ENCODE peak calls at places on chromosomes 11 and 22, in eight cellular contexts. One of them, this sample, is unnamed.

GRCh38 chr11:126862664-126863247 is 137.8 kb downstream of the KIRREL3 start:
- ATAC-seq in Panc1: no peak
- ATAC-seq in GM12878: peak; percentile 80
- ATAC-seq in HepG2: no peak
- ATAC-seq in GM23338: peak; percentile 91
- ATAC-seq in HCT116: no peak
- ATAC-seq in K562: no peak
- ATAC-seq in upper lobe of left lung: no peak
- ATAC-seq in this sample: no peak

GRCh38 chr11:2708757-2709281 is 9.0 kb upstream of the KCNQ1OT1 start:
- ATAC-seq in upper lobe of left lung: peak; percentile 5
- ATAC-seq in HepG2: no peak
- ATAC-seq in GM12878: no peak
- ATAC-seq in Panc1: no peak
- ATAC-seq in HCT116: no peak
- ATAC-seq in K562: no peak
- ATAC-seq in GM23338: no peak
- ATAC-seq in this sample: peak; percentile 37

GRCh38 chr11:64777449-64778222 is 706 bp downstream of the SF1 start:
- ATAC-seq in K562: peak; percentile 26
- ATAC-seq in GM23338: peak; percentile 3
- ATAC-seq in HepG2: peak; percentile 10
- ATAC-seq in HCT116: peak; percentile 20
- ATAC-seq in upper lobe of left lung: peak; percentile 19
- ATAC-seq in GM12878: peak; percentile 4
- ATAC-seq in Panc1: peak; percentile 38
- ATAC-seq in this sample: peak; percentile 27

GRCh38 chr22:28711820-28712777 is 29.5 kb downstream of the CHEK2 start:
- ATAC-seq in HCT116: no peak
- ATAC-seq in GM12878: no peak
- ATAC-seq in upper lobe of left lung: peak; percentile 90
- ATAC-seq in HepG2: peak; percentile 97
- ATAC-seq in K562: no peak
- ATAC-seq in GM23338: no peak
- ATAC-seq in Panc1: peak; percentile 60
- ATAC-seq in this sample: peak; percentile 96

GRCh38 chr22:29062286-29062949 is 787 bp upstream of the C22orf31 start:
- ATAC-seq in HCT116: no peak
- ATAC-seq in upper lobe of left lung: no peak
- ATAC-seq in HepG2: peak; percentile 54
- ATAC-seq in GM23338: peak; percentile 70
- ATAC-seq in GM12878: no peak
- ATAC-seq in K562: no peak
- ATAC-seq in Panc1: no peak
- ATAC-seq in this sample: no peak

GRCh38 chr11:47981667-47982404 is 1.5 kb downstream of the PTPRJ start:
- ATAC-seq in K562: no peak
- ATAC-seq in HepG2: no peak
- ATAC-seq in GM23338: no peak
- ATAC-seq in Panc1: no peak
- ATAC-seq in HCT116: no peak
- ATAC-seq in upper lobe of left lung: no peak
- ATAC-seq in GM12878: peak; percentile 24
- ATAC-seq in this sample: no peak

GRCh38 chr22:34841911-34842310 is 224.0 kb upstream of the ISX start:
- ATAC-seq in GM12878: no peak
- ATAC-seq in GM23338: no peak
- ATAC-seq in HepG2: no peak
- ATAC-seq in K562: no peak
- ATAC-seq in upper lobe of left lung: no peak
- ATAC-seq in HCT116: no peak
- ATAC-seq in Panc1: no peak
- ATAC-seq in this sample: no peak

GRCh38 chr11:18769802-18770456 is 21.7 kb downstream of the PTPN5 start:
- ATAC-seq in HCT116: no peak
- ATAC-seq in upper lobe of left lung: no peak
- ATAC-seq in GM12878: peak; percentile 78
- ATAC-seq in K562: no peak
- ATAC-seq in GM23338: peak; percentile 57
- ATAC-seq in HepG2: no peak
- ATAC-seq in Panc1: no peak
- ATAC-seq in this sample: no peak

GRCh38 chr22:36628561-36629060 is 74.9 kb downstream of the CACNG2 start:
- ATAC-seq in Panc1: no peak
- ATAC-seq in GM12878: no peak
- ATAC-seq in K562: no peak
- ATAC-seq in GM23338: no peak
- ATAC-seq in HepG2: no peak
- ATAC-seq in HCT116: no peak
- ATAC-seq in upper lobe of left lung: no peak
- ATAC-seq in this sample: no peak

GRCh38 chr11:64865286-64866172 is 12.9 kb downstream of the EHD1 start:
- ATAC-seq in GM12878: peak; percentile 49
- ATAC-seq in upper lobe of left lung: no peak
- ATAC-seq in K562: no peak
- ATAC-seq in Panc1: no peak
- ATAC-seq in HCT116: no peak
- ATAC-seq in HepG2: no peak
- ATAC-seq in GM23338: no peak
- ATAC-seq in this sample: no peak

GRCh38 chr11:48167380-48167779 is 49.2 kb upstream of the OR4B1 start:
- ATAC-seq in GM12878: no peak
- ATAC-seq in upper lobe of left lung: no peak
- ATAC-seq in HepG2: no peak
- ATAC-seq in GM23338: no peak
- ATAC-seq in Panc1: no peak
- ATAC-seq in HCT116: no peak
- ATAC-seq in K562: no peak
- ATAC-seq in this sample: no peak

GRCh38 chr11:16893456-16894076 is 120.6 kb downstream of the PLEKHA7 start:
- ATAC-seq in GM12878: no peak
- ATAC-seq in HCT116: no peak
- ATAC-seq in HepG2: no peak
- ATAC-seq in Panc1: peak; percentile 23
- ATAC-seq in K562: no peak
- ATAC-seq in GM23338: peak; percentile 64
- ATAC-seq in upper lobe of left lung: peak; percentile 27
- ATAC-seq in this sample: no peak

GRCh38 chr22:20024225-20025087 is 3.5 kb downstream of the TANGO2 start:
- ATAC-seq in Panc1: no peak
- ATAC-seq in HepG2: no peak
- ATAC-seq in upper lobe of left lung: no peak
- ATAC-seq in GM12878: no peak
- ATAC-seq in K562: no peak
- ATAC-seq in HCT116: no peak
- ATAC-seq in GM23338: no peak
- ATAC-seq in this sample: no peak

GRCh38 chr11:57792870-57793269 is 31.3 kb downstream of the CTNND1 start:
- ATAC-seq in upper lobe of left lung: peak; percentile 62
- ATAC-seq in GM23338: no peak
- ATAC-seq in K562: peak; percentile 56
- ATAC-seq in HCT116: peak; percentile 18
- ATAC-seq in Panc1: peak; percentile 57
- ATAC-seq in GM12878: peak; percentile 27
- ATAC-seq in HepG2: no peak
- ATAC-seq in this sample: peak; percentile 50

GRCh38 chr22:28620244-28620922 is 59.3 kb downstream of the TTC28 start:
- ATAC-seq in GM12878: no peak
- ATAC-seq in HepG2: no peak
- ATAC-seq in HCT116: no peak
- ATAC-seq in GM23338: no peak
- ATAC-seq in upper lobe of left lung: no peak
- ATAC-seq in K562: no peak
- ATAC-seq in Panc1: no peak
- ATAC-seq in this sample: peak; percentile 46

GRCh38 chr11:124194696-124195418 is 11.7 kb downstream of the OR10D3 start:
- ATAC-seq in HCT116: peak; percentile 98
- ATAC-seq in HepG2: peak; percentile 94
- ATAC-seq in Panc1: peak; percentile 85
- ATAC-seq in upper lobe of left lung: peak; percentile 59
- ATAC-seq in GM23338: peak; percentile 96
- ATAC-seq in GM12878: peak; percentile 95
- ATAC-seq in K562: peak; percentile 96
- ATAC-seq in this sample: peak; percentile 63

GRCh38 chr22:39650996-39651782 is 80.6 kb downstream of the CACNA1I start:
- ATAC-seq in HepG2: no peak
- ATAC-seq in GM12878: no peak
- ATAC-seq in HCT116: no peak
- ATAC-seq in upper lobe of left lung: no peak
- ATAC-seq in Panc1: no peak
- ATAC-seq in K562: no peak
- ATAC-seq in GM23338: peak; percentile 26
- ATAC-seq in this sample: no peak

GRCh38 chr22:20566420-20567260 is 59.2 kb downstream of the MED15 start:
- ATAC-seq in K562: no peak
- ATAC-seq in GM12878: no peak
- ATAC-seq in upper lobe of left lung: no peak
- ATAC-seq in HepG2: no peak
- ATAC-seq in GM23338: no peak
- ATAC-seq in Panc1: no peak
- ATAC-seq in HCT116: no peak
- ATAC-seq in this sample: no peak

GRCh38 chr11:132523929-132524328 is 1008.4 kb downstream of the OPCML start:
- ATAC-seq in HCT116: no peak
- ATAC-seq in GM12878: no peak
- ATAC-seq in Panc1: no peak
- ATAC-seq in GM23338: peak; percentile 67
- ATAC-seq in upper lobe of left lung: no peak
- ATAC-seq in K562: no peak
- ATAC-seq in HepG2: no peak
- ATAC-seq in this sample: no peak

GRCh38 chr11:77027275-77027674 is 6.9 kb upstream of the B3GNT6 start:
- ATAC-seq in K562: no peak
- ATAC-seq in HepG2: no peak
- ATAC-seq in HCT116: no peak
- ATAC-seq in GM23338: no peak
- ATAC-seq in GM12878: no peak
- ATAC-seq in Panc1: no peak
- ATAC-seq in upper lobe of left lung: no peak
- ATAC-seq in this sample: no peak

GRCh38 chr11:116217006-116217405 is 555.8 kb downstream of the BUD13 start:
- ATAC-seq in HepG2: peak; percentile 85
- ATAC-seq in upper lobe of left lung: no peak
- ATAC-seq in Panc1: no peak
- ATAC-seq in K562: peak; percentile 89
- ATAC-seq in HCT116: peak; percentile 89
- ATAC-seq in GM23338: peak; percentile 84
- ATAC-seq in GM12878: no peak
- ATAC-seq in this sample: no peak

GRCh38 chr11:9535189-9535781 is 38.2 kb upstream of the WEE1 start:
- ATAC-seq in HepG2: peak; percentile 68
- ATAC-seq in GM12878: peak; percentile 87
- ATAC-seq in K562: peak; percentile 86
- ATAC-seq in upper lobe of left lung: peak; percentile 86
- ATAC-seq in Panc1: peak; percentile 51
- ATAC-seq in GM23338: peak; percentile 74
- ATAC-seq in HCT116: peak; percentile 78
- ATAC-seq in this sample: peak; percentile 94

GRCh38 chr11:34790620-34791019 is 125.6 kb downstream of the APIP start:
- ATAC-seq in GM23338: peak; percentile 65
- ATAC-seq in K562: peak; percentile 88
- ATAC-seq in upper lobe of left lung: no peak
- ATAC-seq in HepG2: no peak
- ATAC-seq in HCT116: peak; percentile 73
- ATAC-seq in Panc1: no peak
- ATAC-seq in GM12878: no peak
- ATAC-seq in this sample: no peak

DNA sequence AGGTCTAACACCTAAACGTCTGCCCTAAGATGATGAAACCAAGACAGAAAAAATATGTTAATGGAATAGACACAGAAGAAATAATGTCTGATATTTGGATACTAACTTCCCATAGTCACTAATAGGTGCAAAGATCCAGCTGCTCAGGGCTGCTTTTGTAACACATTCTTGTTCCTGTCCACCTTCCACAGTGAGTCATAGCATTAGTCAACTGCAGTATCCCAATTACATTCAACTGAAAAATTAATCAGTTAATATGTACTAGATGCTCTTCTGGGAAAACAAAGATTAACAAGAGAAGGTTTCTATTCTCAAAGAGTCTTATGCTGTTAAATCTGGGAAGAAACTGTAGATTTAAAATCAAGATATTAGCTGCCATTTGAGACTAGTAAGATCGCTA is 47.6 kb downstream of the HEPHL1 start:
- ATAC-seq in K562: no peak
- ATAC-seq in GM23338: no peak
- ATAC-seq in Panc1: no peak
- ATAC-seq in HepG2: no peak
- ATAC-seq in HCT116: no peak
- ATAC-seq in upper lobe of left lung: no peak
- ATAC-seq in GM12878: no peak
- ATAC-seq in this sample: no peak
- TF ChIP-seq CTCF in K562: no peak
- TF ChIP-seq CTCF in GM23338: no peak
- TF ChIP-seq CTCF in Panc1: no peak
- TF ChIP-seq CTCF in HepG2: no peak
- TF ChIP-seq CTCF in HCT116: no peak
- TF ChIP-seq CTCF in upper lobe of left lung: no peak
- TF ChIP-seq CTCF in GM12878: no peak
- TF ChIP-seq CTCF in this sample: no peak

DNA sequence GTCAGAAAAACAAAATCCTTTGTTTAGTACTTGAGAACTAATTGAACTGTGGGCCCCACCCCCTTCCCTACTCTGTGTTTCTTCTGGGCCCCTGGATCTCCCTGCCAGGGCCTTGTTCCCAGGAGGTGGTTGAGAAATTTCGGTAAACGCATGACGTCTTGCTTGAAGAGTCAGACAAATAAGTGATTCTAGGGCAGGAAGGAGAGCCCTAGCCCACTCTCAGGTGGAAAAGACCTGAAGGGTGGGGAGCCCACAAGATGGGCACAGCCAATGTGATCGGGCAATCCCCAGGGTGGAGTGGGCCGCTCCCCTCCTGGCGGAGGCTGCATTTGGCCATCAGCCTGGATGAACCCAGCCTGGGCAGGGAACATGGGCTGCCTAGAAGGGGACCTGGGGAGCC is 16.8 kb upstream of the P2RY2 start:
- ATAC-seq in upper lobe of left lung: peak; percentile 85
- ATAC-seq in Panc1: no peak
- ATAC-seq in K562: no peak
- ATAC-seq in HCT116: no peak
- ATAC-seq in GM23338: peak; percentile 49
- ATAC-seq in HepG2: no peak
- ATAC-seq in GM12878: no peak
- ATAC-seq in this sample: peak; percentile 70
- TF ChIP-seq POLR2AphosphoS5 in upper lobe of left lung: peak; percentile 11
- TF ChIP-seq POLR2AphosphoS5 in Panc1: no peak
- TF ChIP-seq POLR2AphosphoS5 in K562: no peak
- TF ChIP-seq POLR2AphosphoS5 in HCT116: no peak
- TF ChIP-seq POLR2AphosphoS5 in GM23338: no peak
- TF ChIP-seq POLR2AphosphoS5 in HepG2: no peak
- TF ChIP-seq POLR2AphosphoS5 in GM12878: no peak
- TF ChIP-seq POLR2AphosphoS5 in this sample: no peak

GRCh38 chr11:100827934-100828661 is 141.0 kb downstream of the ARHGAP42 start:
- ATAC-seq in Panc1: peak; percentile 70
- ATAC-seq in GM23338: peak; percentile 86
- ATAC-seq in GM12878: peak; percentile 95
- ATAC-seq in HCT116: peak; percentile 88
- ATAC-seq in upper lobe of left lung: no peak
- ATAC-seq in K562: peak; percentile 74
- ATAC-seq in HepG2: peak; percentile 99
- ATAC-seq in this sample: no peak
- TF ChIP-seq CTCF in Panc1: peak; percentile 48
- TF ChIP-seq CTCF in GM23338: peak; percentile 43
- TF ChIP-seq CTCF in GM12878: peak; percentile 43
- TF ChIP-seq CTCF in HCT116: peak; percentile 33
- TF ChIP-seq CTCF in upper lobe of left lung: no peak
- TF ChIP-seq CTCF in K562: peak; percentile 37
- TF ChIP-seq CTCF in HepG2: peak; percentile 65
- TF ChIP-seq CTCF in this sample: no peak

GRCh38 chr11:117970400-117971024 is 15.7 kb upstream of the IL10RA start:
- ATAC-seq in upper lobe of left lung: peak; percentile 78
- ATAC-seq in HCT116: no peak
- ATAC-seq in Panc1: peak; percentile 53
- ATAC-seq in GM12878: peak; percentile 77
- ATAC-seq in HepG2: no peak
- ATAC-seq in GM23338: no peak
- ATAC-seq in K562: peak; percentile 62
- ATAC-seq in this sample: no peak
- TF ChIP-seq POLR2AphosphoS5 in upper lobe of left lung: no peak
- TF ChIP-seq POLR2AphosphoS5 in HCT116: no peak
- TF ChIP-seq POLR2AphosphoS5 in Panc1: no peak
- TF ChIP-seq POLR2AphosphoS5 in GM12878: no peak
- TF ChIP-seq POLR2AphosphoS5 in HepG2: no peak
- TF ChIP-seq POLR2AphosphoS5 in GM23338: no peak
- TF ChIP-seq POLR2AphosphoS5 in K562: no peak
- TF ChIP-seq POLR2AphosphoS5 in this sample: no peak

This sample was measured in gastroesophageal sphincter.